ENCODE peak calls at places on chromosome 7, in six cellular contexts. Y is AG04450; T is A549; J is neural progenitor cell; K is naive thymus-derived CD4-positive, alpha-beta T cell; U is left ventricle myocardium inferior. B is an unnamed sample.

GRCh38 chr7:20116869-20117268 is 100.3 kb downstream of the MACC1 start:
- DNase-seq in Y (no peak), T (no peak), J (peak; percentile 22), K (no peak), U (no peak), B (no peak)

GRCh38 chr7:104958278-104958903 is 55.6 kb upstream of the KMT2E start:
- DNase-seq in Y (no peak), T (no peak), J (no peak), K (no peak), U (no peak), B (no peak)

GRCh38 chr7:149825567-149826343 is 12.4 kb upstream of the ZNF862 start:
- DNase-seq in Y (no peak), T (no peak), J (no peak), K (no peak), U (no peak), B (no peak)

GRCh38 chr7:18659746-18660145 is 164.2 kb downstream of the HDAC9 start:
- DNase-seq in Y (no peak), T (no peak), J (no peak), K (no peak), U (no peak), B (no peak)

GRCh38 chr7:66920769-66921395 is at the start of gene TMEM248:
- DNase-seq in Y (peak; percentile 48), T (peak; percentile 63), J (peak; percentile 83), K (peak; percentile 94), U (peak; percentile 93), B (peak; percentile 91)

GRCh38 chr7:131602304-131602993 is 46.0 kb upstream of the PODXL start:
- DNase-seq in Y (no peak), T (no peak), J (no peak), K (no peak), U (no peak), B (peak; percentile 57)

GRCh38 chr7:93442478-93443224 is 131.9 kb downstream of the CALCR start:
- DNase-seq in Y (no peak), T (peak; percentile 28), J (peak; percentile 61), K (peak; percentile 17), U (no peak), B (peak; percentile 55)

GRCh38 chr7:86953219-86953618 is 106.2 kb downstream of the ELAPOR2 start:
- DNase-seq in Y (no peak), T (no peak), J (no peak), K (no peak), U (no peak), B (no peak)

GRCh38 chr7:40586197-40586596 is 451.4 kb downstream of the SUGCT start:
- DNase-seq in Y (no peak), T (no peak), J (no peak), K (no peak), U (no peak), B (no peak)

GRCh38 chr7:3722396-3722846 is 421.4 kb downstream of the SDK1 start:
- DNase-seq in Y (no peak), T (peak; percentile 11), J (peak; percentile 85), K (peak; percentile 36), U (peak; percentile 21), B (peak; percentile 56)

GRCh38 chr7:88509341-88509740 is 202.6 kb upstream of the STEAP4 start:
- DNase-seq in Y (no peak), T (no peak), J (no peak), K (no peak), U (no peak), B (no peak)

GRCh38 chr7:41886906-41887311 is 184.0 kb upstream of the INHBA start:
- DNase-seq in Y (peak; percentile 88), T (no peak), J (no peak), K (no peak), U (peak; percentile 56), B (no peak)

GRCh38 chr7:10779465-10780399 is 193.9 kb upstream of the PHF14 start:
- DNase-seq in Y (no peak), T (no peak), J (no peak), K (no peak), U (no peak), B (peak; percentile 72)

GRCh38 chr7:139046143-139046542 is 10.3 kb upstream of the ZC3HAV1L start:
- DNase-seq in Y (no peak), T (no peak), J (no peak), K (no peak), U (no peak), B (no peak)

GRCh38 chr7:17690030-17690429 is 250.3 kb downstream of the SNX13 start:
- DNase-seq in Y (peak; percentile 43), T (no peak), J (no peak), K (no peak), U (no peak), B (no peak)

GRCh38 chr7:176786-177185 is 15.6 kb upstream of the FAM20C start:
- DNase-seq in Y (no peak), T (no peak), J (no peak), K (no peak), U (no peak), B (no peak)

GRCh38 chr7:74579800-74580685 is 77.5 kb upstream of the GTF2I start:
- DNase-seq in Y (no peak), T (peak; percentile 45), J (no peak), K (no peak), U (no peak), B (no peak)

GRCh38 chr7:44286182-44286617 is 39.2 kb downstream of the CAMK2B start:
- DNase-seq in Y (no peak), T (no peak), J (no peak), K (no peak), U (peak; percentile 14), B (no peak)

GRCh38 chr7:26620352-26620751 is 244.0 kb downstream of the SKAP2 start:
- DNase-seq in Y (no peak), T (peak; percentile 18), J (peak; percentile 16), K (no peak), U (no peak), B (no peak)

DNA sequence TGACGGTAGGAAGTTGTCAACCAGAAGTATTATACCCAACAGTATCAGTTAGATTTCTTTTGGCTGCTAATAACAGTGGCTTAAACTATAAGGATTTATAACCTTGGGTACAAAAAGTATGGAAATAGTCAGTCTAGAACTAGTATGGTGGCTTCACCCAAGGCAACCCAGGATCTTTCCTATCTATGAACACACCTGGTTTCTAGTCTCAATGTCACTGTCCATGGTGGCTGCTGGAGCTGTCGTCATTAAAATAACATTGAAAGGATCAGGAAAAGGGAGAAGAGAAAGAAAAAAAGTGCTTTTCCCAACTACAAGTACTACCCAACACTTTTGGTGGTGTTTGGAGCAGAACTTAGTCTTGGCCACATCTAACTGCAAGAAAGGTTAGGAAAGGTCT is 27.7 kb downstream of the PHTF2 start:
- DNase-seq in Y (no peak), T (no peak), J (no peak), K (no peak), U (no peak), B (no peak)
- H3K27ac ChIP-seq in Y (no peak overlapping the region), T (no peak overlapping the region), J (no peak overlapping the region), K (no peak overlapping the region), U (no peak overlapping the region), B (no peak overlapping the region)

GRCh38 chr7:6258440-6259182 is 13.8 kb downstream of the CYTH3 start:
- DNase-seq in Y (no peak), T (no peak), J (no peak), K (no peak), U (no peak), B (no peak)

GRCh38 chr7:6260291-6261183 is 11.9 kb downstream of the CYTH3 start:
- DNase-seq in Y (no peak), T (no peak), J (no peak), K (no peak), U (no peak), B (no peak)

GRCh38 chr7:6256709-6257535 is 15.5 kb downstream of the CYTH3 start:
- DNase-seq in Y (no peak), T (no peak), J (no peak), K (no peak), U (peak; percentile 73), B (no peak)

GRCh38 chr7:6257602-6258001 is 14.8 kb downstream of the CYTH3 start:
- DNase-seq in Y (no peak), T (no peak), J (no peak), K (no peak), U (no peak), B (no peak)

GRCh38 chr7:6259257-6259656 is 13.2 kb downstream of the CYTH3 start:
- DNase-seq in Y (no peak), T (no peak), J (no peak), K (no peak), U (no peak), B (no peak)
- H3K27ac ChIP-seq in Y (no peak overlapping the region), T (no peak overlapping the region), J (no peak overlapping the region), K (no peak overlapping the region), U (peak overlapping the region; percentile 76), B (peak overlapping the region; percentile 59)

GRCh38 chr7:100465702-100466311 is 1.7 kb upstream of the SPACDR start:
- DNase-seq in Y (no peak), T (peak; percentile 58), J (peak; percentile 81), K (no peak), U (peak; percentile 80), B (peak; percentile 89)
- H3K27ac ChIP-seq in Y (peak overlapping the region; percentile 21), T (no peak overlapping the region), J (no peak overlapping the region), K (no peak overlapping the region), U (peak overlapping the region; percentile 80), B (peak overlapping the region; percentile 80)

DNA sequence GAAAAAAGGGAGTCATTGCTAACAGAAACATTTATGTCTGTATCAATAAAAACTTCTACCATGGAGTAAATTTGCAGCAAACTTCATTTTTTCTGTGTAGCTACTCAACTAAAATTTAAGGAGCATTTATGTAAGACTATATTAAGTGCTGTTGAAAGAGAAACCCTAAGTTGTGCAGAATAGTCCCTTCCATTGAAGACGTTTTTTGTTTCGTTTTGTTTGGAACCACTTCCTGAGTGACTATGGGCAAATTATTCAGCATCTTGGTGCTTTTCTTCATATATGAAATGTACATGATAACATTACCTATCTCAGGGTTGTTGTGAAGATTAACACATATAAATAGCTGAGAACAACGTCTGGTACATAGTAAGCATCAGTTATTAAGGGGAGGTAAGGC is 24.3 kb downstream of the SEM1 start:
- DNase-seq in Y (no peak), T (no peak), J (no peak), K (no peak), U (no peak), B (no peak)
- H3K27ac ChIP-seq in Y (no peak overlapping the region), T (no peak overlapping the region), J (no peak overlapping the region), K (no peak overlapping the region), U (no peak overlapping the region), B (no peak overlapping the region)